ENCODE peak calls at places on chromosomes 12 and 14, in four cellular contexts. G, M, W and R are unnamed samples.

GRCh38 chr12:14260011-14260993 is 105.2 kb upstream of the ATF7IP start:
- DNase-seq in G (peak), M (peak), W (peak), R (peak)

GRCh38 chr12:52200783-52201519 is 9.1 kb upstream of the KRT80 start:
- DNase-seq in G (peak), M (no peak), W (no peak), R (no peak)

GRCh38 chr14:54776361-54777001 is 126.1 kb downstream of the GCH1 start:
- DNase-seq in G (peak), M (no peak), W (no peak), R (no peak)

GRCh38 chr12:29113101-29113500 is 36.0 kb upstream of the FAR2 start:
- DNase-seq in G (no peak), M (no peak), W (no peak), R (no peak)

GRCh38 chr14:55141812-55142211 is 12.8 kb downstream of the LGALS3 start:
- DNase-seq in G (no peak), M (no peak), W (no peak), R (no peak)

GRCh38 chr14:29489911-29490310 is 437.7 kb downstream of the PRKD1 start:
- DNase-seq in G (peak), M (no peak), W (no peak), R (no peak)

GRCh38 chr14:90620540-90621204 is 195.6 kb downstream of the TTC7B start:
- DNase-seq in G (no peak), M (peak), W (no peak), R (no peak)

GRCh38 chr12:124497658-124498057 is 69.8 kb downstream of the NCOR2 start:
- DNase-seq in G (peak), M (no peak), W (no peak), R (no peak)

GRCh38 chr12:89493650-89494302 is 30.8 kb downstream of the GALNT4 start:
- DNase-seq in G (no peak), M (no peak), W (no peak), R (no peak)

GRCh38 chr12:111185206-111185888 is 183.5 kb downstream of the PHETA1 start:
- DNase-seq in G (no peak), M (no peak), W (no peak), R (no peak)

GRCh38 chr12:33253123-33253522 is 186.5 kb downstream of the SYT10 start:
- DNase-seq in G (no peak), M (no peak), W (no peak), R (no peak)

GRCh38 chr12:113347107-113347506 is 11.3 kb upstream of the PLBD2 start:
- DNase-seq in G (no peak), M (no peak), W (no peak), R (no peak)

GRCh38 chr14:54728700-54729527 is 162.0 kb downstream of the SAMD4A start:
- DNase-seq in G (no peak), M (no peak), W (no peak), R (no peak)